ENCODE peak calls at places on chromosomes 2 and 18, in seven cellular contexts. R, C, J, F, Z, N and O are unnamed samples.
A peak's percentile ranks its signal among the peaks of the same experiment; 100 is the strongest.

GRCh38 chr2:207514451-207514850 is 15.3 kb upstream of the CREB1 start:
- DNase-seq in R (no peak), C (no peak), J (no peak), F (no peak), Z (no peak), N (no peak), O (no peak)

GRCh38 chr2:98552499-98553179 is 55.7 kb downstream of the COA5 start:
- DNase-seq in R (no peak), C (no peak), J (peak; percentile 67), F (no peak), Z (no peak), N (no peak), O (no peak)

GRCh38 chr2:204228169-204228940 is 291.8 kb downstream of the ICOS start:
- DNase-seq in R (no peak), C (no peak), J (no peak), F (no peak), Z (no peak), N (peak; percentile 64), O (no peak)

GRCh38 chr2:3435440-3435839 is 55.9 kb downstream of the TRAPPC12 start:
- DNase-seq in R (no peak), C (no peak), J (no peak), F (no peak), Z (no peak), N (peak; percentile 13), O (no peak)

GRCh38 chr2:49858657-49859056 is 704.3 kb upstream of the FSHR start:
- DNase-seq in R (no peak), C (no peak), J (no peak), F (no peak), Z (no peak), N (no peak), O (no peak)

GRCh38 chr18:58755304-58756010 is 84.2 kb downstream of the MALT1 start:
- DNase-seq in R (no peak), C (no peak), J (no peak), F (no peak), Z (no peak), N (no peak), O (no peak)

GRCh38 chr2:202049840-202050239 is 16.2 kb downstream of the FZD7 start:
- DNase-seq in R (no peak), C (no peak), J (no peak), F (no peak), Z (no peak), N (no peak), O (no peak)

GRCh38 chr2:19728120-19728519 is 173.7 kb downstream of the TTC32 start:
- DNase-seq in R (no peak), C (no peak), J (no peak), F (no peak), Z (no peak), N (no peak), O (no peak)

GRCh38 chr2:164737612-164738081 is 104.0 kb downstream of the COBLL1 start:
- DNase-seq in R (peak; percentile 58), C (peak; percentile 55), J (no peak), F (no peak), Z (peak; percentile 66), N (peak; percentile 87), O (peak; percentile 23)

GRCh38 chr2:42063383-42064171 is 15.8 kb downstream of the PKDCC start:
- DNase-seq in R (no peak), C (no peak), J (peak; percentile 55), F (no peak), Z (no peak), N (peak; percentile 68), O (peak; percentile 48)

GRCh38 chr18:812123-812672 is at the start of gene YES1:
- DNase-seq in R (peak; percentile 78), C (peak; percentile 89), J (no peak), F (peak; percentile 55), Z (peak; percentile 59), N (peak; percentile 94), O (no peak)

GRCh38 chr2:236631361-236632291 is 62.0 kb downstream of the ACKR3 start:
- DNase-seq in R (no peak), C (no peak), J (no peak), F (no peak), Z (no peak), N (peak; percentile 16), O (no peak)

GRCh38 chr18:29083545-29083944 is 906.6 kb upstream of the CDH2 start:
- DNase-seq in R (no peak), C (no peak), J (no peak), F (no peak), Z (no peak), N (no peak), O (no peak)

GRCh38 chr2:72921866-72922265 is 4.5 kb downstream of the EMX1 start:
- DNase-seq in R (no peak), C (no peak), J (no peak), F (no peak), Z (no peak), N (peak; percentile 41), O (no peak)

GRCh38 chr2:240619506-240620148 is 5.7 kb upstream of the GPR35 start:
- DNase-seq in R (peak; percentile 10), C (peak; percentile 43), J (no peak), F (no peak), Z (no peak), N (peak; percentile 22), O (no peak)

DNA sequence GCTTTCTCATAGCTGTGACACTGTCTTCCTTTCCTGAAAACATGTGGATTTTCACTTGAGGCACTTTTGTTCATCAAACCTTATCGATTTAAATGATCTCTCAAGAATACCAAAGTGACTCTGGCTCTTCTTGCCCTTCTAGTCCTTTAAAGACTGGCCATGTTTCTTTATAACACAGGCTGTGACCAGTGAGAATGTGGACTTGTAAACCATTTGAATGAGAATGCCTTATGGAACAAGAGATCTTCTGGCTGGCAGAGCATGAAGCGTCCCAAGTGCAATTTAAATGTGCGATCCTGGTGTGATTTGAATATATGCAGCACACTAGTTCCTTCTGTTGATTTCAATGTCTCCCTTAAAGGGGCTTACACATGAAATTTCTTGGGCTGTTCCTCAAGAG is 262.3 kb upstream of the CCDC68 start:
- DNase-seq in R (no peak), C (no peak), J (no peak), F (no peak), Z (no peak), N (no peak), O (no peak)
- H3K4me3 ChIP-seq in R (no peak overlapping the region), C (no peak overlapping the region), J (no peak overlapping the region), F (no peak overlapping the region), Z (no peak overlapping the region), N (no peak overlapping the region), O (no peak overlapping the region)

DNA sequence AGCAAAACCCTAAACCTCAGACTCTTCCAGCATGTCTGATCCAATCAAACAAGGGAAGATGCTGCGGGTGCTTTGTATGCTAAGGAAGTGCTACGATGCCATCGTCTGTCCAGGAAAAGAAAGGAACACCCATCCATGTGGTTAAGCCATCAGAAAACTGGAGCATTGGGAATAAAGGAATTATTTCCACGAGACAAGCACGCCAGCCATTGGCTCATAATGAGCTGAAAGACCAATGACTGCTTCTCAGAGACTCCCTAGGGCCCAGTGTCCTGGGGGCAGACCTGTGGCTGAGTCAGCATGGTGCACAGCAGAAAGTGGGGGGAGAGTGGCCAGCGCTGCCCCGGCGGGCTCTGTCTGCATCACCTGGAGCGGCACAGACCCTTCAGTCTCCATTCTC is 66.0 kb upstream of the AFF3 start:
- DNase-seq in R (peak; percentile 37), C (no peak), J (no peak), F (no peak), Z (no peak), N (no peak), O (no peak)
- TF ChIP-seq CTCF in R (no peak), C (no peak), J (peak; percentile 30), F (no peak), Z (no peak), N (no peak), O (peak; percentile 23)

GRCh38 chr2:110868971-110869370 is 136.6 kb downstream of the ACOXL start:
- DNase-seq in R (no peak), C (no peak), J (no peak), F (no peak), Z (no peak), N (no peak), O (no peak)

GRCh38 chr2:110870545-110870944 is 138.2 kb downstream of the ACOXL start:
- DNase-seq in R (no peak), C (no peak), J (no peak), F (no peak), Z (no peak), N (no peak), O (no peak)

GRCh38 chr2:110867078-110867477 is 134.7 kb downstream of the ACOXL start:
- DNase-seq in R (no peak), C (no peak), J (no peak), F (no peak), Z (no peak), N (no peak), O (no peak)

GRCh38 chr2:110871637-110872036 is 139.3 kb downstream of the ACOXL start:
- DNase-seq in R (no peak), C (no peak), J (no peak), F (no peak), Z (no peak), N (no peak), O (no peak)

DNA sequence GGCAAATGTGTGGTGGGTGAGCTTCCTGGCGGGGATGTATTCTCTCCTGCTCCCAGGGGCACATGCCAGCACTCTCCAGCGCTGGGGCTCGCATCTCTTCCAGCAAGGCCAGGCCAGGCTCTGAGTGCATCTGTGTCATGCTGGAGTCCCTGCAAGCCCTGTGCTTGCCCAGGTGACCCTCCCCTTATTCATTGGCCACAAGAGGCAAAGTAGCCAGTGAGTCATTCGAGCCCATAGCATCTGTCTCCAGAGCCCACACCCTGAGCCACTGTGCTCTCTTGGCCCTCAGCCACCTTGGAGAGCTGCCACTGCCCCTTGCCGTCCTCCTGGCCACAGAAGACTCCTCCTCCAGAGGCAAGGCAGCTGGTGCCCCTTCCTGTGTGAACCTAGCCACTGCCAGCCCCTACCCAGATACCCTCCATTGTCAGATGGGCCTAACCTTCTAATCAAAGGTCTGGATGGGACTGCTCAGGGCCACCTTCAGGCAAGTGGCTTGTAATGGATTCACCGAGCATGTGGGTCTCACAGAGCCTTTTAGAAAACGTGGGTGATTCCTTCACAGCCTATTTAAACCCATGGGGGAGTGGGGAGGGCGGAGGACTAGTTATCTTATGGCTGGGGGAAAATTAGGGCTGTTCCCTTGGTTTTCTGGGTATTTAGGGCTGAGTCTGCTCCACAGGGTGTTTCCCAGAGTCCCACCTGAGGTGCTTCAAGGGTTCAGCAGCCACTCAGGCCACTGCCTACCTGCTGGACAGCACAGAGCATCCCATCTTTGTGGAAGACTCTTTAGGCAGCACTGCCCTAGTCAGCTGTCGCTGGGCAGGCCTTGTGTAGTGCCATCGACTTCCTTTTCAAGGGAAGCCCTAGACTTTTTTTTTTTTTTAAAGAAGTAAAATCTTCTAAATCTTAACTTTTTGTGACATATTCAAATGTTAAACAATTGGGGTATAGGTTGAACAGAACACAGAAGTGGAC is 137.4 kb downstream of the ACOXL start:
- DNase-seq in R (no peak), C (no peak), J (no peak), F (no peak), Z (no peak), N (peak; percentile 67), O (no peak)
- H3K4me3 ChIP-seq in R (no peak overlapping the region), C (no peak overlapping the region), J (no peak overlapping the region), F (no peak overlapping the region), Z (no peak overlapping the region), N (no peak overlapping the region), O (no peak overlapping the region)

DNA sequence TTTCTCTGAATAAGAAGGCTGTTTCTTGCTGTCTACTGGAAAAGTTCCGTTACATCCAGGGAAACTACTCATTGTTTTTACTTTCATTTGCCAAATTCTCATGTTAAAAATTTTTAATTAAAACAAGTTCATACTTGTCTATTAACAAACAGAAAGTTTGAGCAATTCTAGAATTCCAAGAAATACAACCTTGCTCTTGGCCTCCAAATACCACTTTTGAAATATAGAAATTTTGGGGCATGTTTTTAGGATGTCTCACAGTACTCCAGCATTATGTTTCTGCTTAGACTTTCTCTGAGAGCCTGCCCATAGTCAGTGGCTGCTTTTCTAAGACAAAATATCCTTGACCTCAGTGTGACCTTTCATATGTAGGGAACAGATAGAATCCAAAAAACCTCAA is 228.7 kb upstream of the RND3 start:
- DNase-seq in R (no peak), C (no peak), J (no peak), F (no peak), Z (no peak), N (no peak), O (no peak)
- TF ChIP-seq CTCF in R (no peak), C (no peak), J (no peak), F (no peak), Z (no peak), N (no peak), O (no peak)